ENCODE peak calls at places on chromosomes 12 and 14, in four cellular contexts. One of them, this sample, is unnamed.

GRCh38 chr12:5497329-5498058 is 65.6 kb downstream of the NTF3 start:
- DNase-seq in fibroblast of lung: no peak
- DNase-seq in aorta: no peak
- DNase-seq in stomach: no peak
- DNase-seq in this sample: no peak

GRCh38 chr12:70686299-70686698 is 49.1 kb upstream of the PTPRB start:
- DNase-seq in stomach: no peak
- DNase-seq in aorta: no peak
- DNase-seq in fibroblast of lung: no peak
- DNase-seq in this sample: no peak

GRCh38 chr14:63551338-63551737 is 8.2 kb upstream of the PPP2R5E start:
- DNase-seq in aorta: no peak
- DNase-seq in fibroblast of lung: no peak
- DNase-seq in stomach: no peak
- DNase-seq in this sample: no peak

GRCh38 chr12:89966495-89967240 is 258.0 kb upstream of the ATP2B1 start:
- DNase-seq in aorta: no peak
- DNase-seq in stomach: no peak
- DNase-seq in fibroblast of lung: no peak
- DNase-seq in this sample: no peak

GRCh38 chr12:38162013-38162412 is 154.6 kb upstream of the ALG10B start:
- DNase-seq in stomach: no peak
- DNase-seq in fibroblast of lung: no peak
- DNase-seq in aorta: peak; percentile 48
- DNase-seq in this sample: no peak

GRCh38 chr12:9961106-9961505 is 10.1 kb upstream of the CLEC12A start:
- DNase-seq in aorta: no peak
- DNase-seq in fibroblast of lung: no peak
- DNase-seq in stomach: no peak
- DNase-seq in this sample: no peak

GRCh38 chr12:88925370-88925915 is 345.2 kb upstream of the KITLG start:
- DNase-seq in stomach: no peak
- DNase-seq in fibroblast of lung: peak; percentile 34
- DNase-seq in aorta: no peak
- DNase-seq in this sample: no peak

GRCh38 chr12:2431810-2432209 is 363.0 kb upstream of the FKBP4 start:
- DNase-seq in fibroblast of lung: no peak
- DNase-seq in stomach: no peak
- DNase-seq in aorta: no peak
- DNase-seq in this sample: no peak

DNA sequence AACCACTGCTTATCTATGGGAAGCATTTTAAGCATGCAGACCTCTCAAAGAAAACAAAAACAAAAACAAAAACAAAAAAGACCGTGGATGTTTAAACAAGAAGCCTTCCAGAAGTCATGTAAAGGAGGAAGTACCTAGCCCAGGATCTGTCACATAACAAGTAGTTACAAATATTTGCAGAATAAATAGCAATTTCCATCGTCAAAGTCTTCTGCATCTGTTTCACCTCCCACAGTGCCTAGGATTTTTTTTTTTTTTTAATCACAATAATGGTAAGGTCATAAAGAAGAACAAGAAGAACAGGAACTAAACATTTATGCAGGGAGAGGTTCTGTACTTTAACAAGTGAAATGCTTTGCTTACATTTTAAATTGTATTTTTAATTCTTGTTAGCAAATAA is 2.4 kb upstream of the STXBP6 start:
- DNase-seq in aorta: no peak
- DNase-seq in fibroblast of lung: no peak
- DNase-seq in stomach: no peak
- DNase-seq in this sample: no peak
- H3K27ac ChIP-seq in aorta: no peak overlapping the region
- H3K27ac ChIP-seq in fibroblast of lung: no peak overlapping the region
- H3K27ac ChIP-seq in stomach: peak overlapping the region; percentile 21
- H3K27ac ChIP-seq in this sample: no peak overlapping the region

GRCh38 chr12:130134563-130134915 is 27.7 kb upstream of the FZD10 start:
- DNase-seq in fibroblast of lung: no peak
- DNase-seq in aorta: no peak
- DNase-seq in stomach: no peak
- DNase-seq in this sample: no peak
- H3K27me3 ChIP-seq in fibroblast of lung: no peaks in the 10 kb centered on the region
- H3K27me3 ChIP-seq in aorta: no peaks in the 10 kb centered on the region
- H3K27me3 ChIP-seq in stomach: peaks cover 62% of the 10 kb centered on the region
- H3K27me3 ChIP-seq in this sample: no peaks in the 10 kb centered on the region

GRCh38 chr12:123723765-123724164 is 11.6 kb downstream of the ATP6V0A2 start:
- DNase-seq in fibroblast of lung: no peak
- DNase-seq in stomach: no peak
- DNase-seq in aorta: no peak
- DNase-seq in this sample: no peak
- H3K4me1 ChIP-seq in fibroblast of lung: no peaks in the 10 kb centered on the region
- H3K4me1 ChIP-seq in stomach: peaks cover 11% of the 10 kb centered on the region
- H3K4me1 ChIP-seq in aorta: no peaks in the 10 kb centered on the region
- H3K4me1 ChIP-seq in this sample: peaks cover 6% of the 10 kb centered on the region

GRCh38 chr12:117513353-117513752 is 151.9 kb upstream of the NOS1 start:
- DNase-seq in fibroblast of lung: no peak
- DNase-seq in stomach: peak; percentile 65
- DNase-seq in aorta: no peak
- DNase-seq in this sample: no peak
- H3K27ac ChIP-seq in fibroblast of lung: no peak overlapping the region
- H3K27ac ChIP-seq in stomach: no peak overlapping the region
- H3K27ac ChIP-seq in aorta: no peak overlapping the region
- H3K27ac ChIP-seq in this sample: no peak overlapping the region

GRCh38 chr14:87866116-87866515 is 126.9 kb downstream of the GALC start:
- DNase-seq in stomach: no peak
- DNase-seq in fibroblast of lung: no peak
- DNase-seq in aorta: no peak
- DNase-seq in this sample: no peak
- H3K27me3 ChIP-seq in stomach: no peaks in the 10 kb centered on the region
- H3K27me3 ChIP-seq in fibroblast of lung: no peaks in the 10 kb centered on the region
- H3K27me3 ChIP-seq in aorta: no peaks in the 10 kb centered on the region
- H3K27me3 ChIP-seq in this sample: no peaks in the 10 kb centered on the region

GRCh38 chr12:122837306-122838265 is 2.3 kb downstream of the HIP1R start:
- DNase-seq in fibroblast of lung: no peak
- DNase-seq in stomach: peak; percentile 76
- DNase-seq in aorta: peak; percentile 57
- DNase-seq in this sample: no peak

GRCh38 chr12:122835693-122836026 is 403 bp downstream of the HIP1R start:
- DNase-seq in aorta: peak; percentile 77
- DNase-seq in stomach: no peak
- DNase-seq in fibroblast of lung: no peak
- DNase-seq in this sample: peak; percentile 24

GRCh38 chr12:122834229-122834920 is 882 bp upstream of the HIP1R start:
- DNase-seq in aorta: peak; percentile 82
- DNase-seq in stomach: peak; percentile 64
- DNase-seq in fibroblast of lung: peak; percentile 80
- DNase-seq in this sample: no peak

GRCh38 chr12:122834921-122835692 is at the start of gene HIP1R:
- DNase-seq in aorta: peak; percentile 81
- DNase-seq in fibroblast of lung: peak; percentile 66
- DNase-seq in stomach: peak; percentile 64
- DNase-seq in this sample: peak; percentile 49

DNA sequence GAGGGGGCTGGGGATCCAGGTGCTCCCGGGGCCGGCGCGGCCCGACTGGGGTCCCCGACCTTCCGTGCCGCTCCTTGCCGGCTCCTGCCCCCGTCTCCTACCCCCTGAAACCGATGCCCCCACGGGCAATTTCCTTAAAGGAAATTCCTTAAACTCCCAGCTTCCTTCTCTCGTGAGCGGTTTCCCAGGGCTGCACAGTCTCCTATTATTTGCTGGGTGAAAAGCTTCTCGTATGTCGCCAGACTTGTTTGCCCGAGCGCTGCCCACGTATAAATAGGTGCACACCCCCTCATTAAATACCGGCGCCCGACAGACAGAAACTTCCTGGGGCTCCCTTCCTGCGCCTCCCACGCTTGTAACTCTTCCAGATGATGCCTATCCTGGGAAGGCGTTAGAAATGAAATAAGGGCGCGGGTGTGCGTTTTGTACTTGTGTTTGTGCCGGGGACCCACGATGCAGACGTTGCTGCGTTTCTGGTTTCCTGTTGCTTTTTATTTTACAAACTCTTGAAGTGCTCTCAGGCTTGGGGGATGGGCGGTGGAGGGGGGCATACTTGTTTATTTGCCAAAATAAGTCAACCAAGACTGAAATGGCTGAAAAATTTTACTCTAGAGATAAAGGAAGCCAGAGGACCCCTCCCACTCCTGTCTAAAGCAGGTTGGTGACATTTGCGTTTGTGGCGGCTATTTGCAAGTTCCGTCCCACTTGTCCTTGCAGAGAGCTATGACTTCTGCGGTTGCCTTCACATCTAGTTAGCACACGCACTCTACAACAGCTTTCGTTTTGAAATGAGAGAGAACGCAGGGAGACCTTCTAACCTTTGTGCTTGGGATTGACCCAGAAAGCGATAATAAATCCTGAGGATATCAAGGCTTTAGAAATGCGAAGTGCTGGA is 1.0 kb downstream of the HIP1R start:
- DNase-seq in aorta: peak; percentile 70
- DNase-seq in stomach: peak; percentile 78
- DNase-seq in fibroblast of lung: peak; percentile 48
- DNase-seq in this sample: peak; percentile 80
- H3K4me1 ChIP-seq in aorta: no peaks in the 10 kb centered on the region
- H3K4me1 ChIP-seq in stomach: peaks cover 50% of the 10 kb centered on the region
- H3K4me1 ChIP-seq in fibroblast of lung: peaks cover 12% of the 10 kb centered on the region
- H3K4me1 ChIP-seq in this sample: peaks cover 20% of the 10 kb centered on the region

GRCh38 chr12:79370021-79370420 is 320.7 kb downstream of the PAWR start:
- DNase-seq in fibroblast of lung: no peak
- DNase-seq in aorta: no peak
- DNase-seq in stomach: no peak
- DNase-seq in this sample: no peak
- H3K27ac ChIP-seq in fibroblast of lung: no peak overlapping the region
- H3K27ac ChIP-seq in aorta: no peak overlapping the region
- H3K27ac ChIP-seq in stomach: no peak overlapping the region
- H3K27ac ChIP-seq in this sample: no peak overlapping the region

DNA sequence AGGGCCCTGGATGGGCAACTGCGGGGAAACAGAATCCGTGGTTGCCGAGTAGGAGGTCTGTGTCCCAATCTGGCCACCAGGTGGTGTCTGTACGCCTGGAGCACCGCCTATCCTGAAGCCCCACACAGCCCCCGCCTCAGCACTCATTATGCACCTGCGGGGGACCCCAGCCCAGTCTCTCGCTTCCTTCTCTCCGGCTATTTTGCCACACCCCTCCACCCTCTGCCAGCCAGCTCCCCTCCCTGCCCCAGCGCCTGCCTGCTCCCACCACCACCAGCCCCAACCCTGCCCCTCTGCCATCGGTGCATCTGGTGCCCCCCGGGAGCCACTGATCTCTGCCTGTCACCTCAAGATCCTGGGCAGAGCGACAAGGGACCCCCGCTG is 2.2 kb upstream of the NXPH4 start:
- DNase-seq in aorta: peak; percentile 89
- DNase-seq in stomach: peak; percentile 69
- DNase-seq in fibroblast of lung: peak; percentile 54
- DNase-seq in this sample: peak; percentile 60
- H3K27me3 ChIP-seq in aorta: no peaks in the 10 kb centered on the region
- H3K27me3 ChIP-seq in stomach: peaks cover 60% of the 10 kb centered on the region
- H3K27me3 ChIP-seq in fibroblast of lung: peaks cover 28% of the 10 kb centered on the region
- H3K27me3 ChIP-seq in this sample: peaks cover 34% of the 10 kb centered on the region

GRCh38 chr12:51342416-51342815 is 4.1 kb downstream of the CELA1 start:
- DNase-seq in fibroblast of lung: no peak
- DNase-seq in stomach: no peak
- DNase-seq in aorta: no peak
- DNase-seq in this sample: no peak
- H3K4me1 ChIP-seq in fibroblast of lung: peaks cover 2% of the 10 kb centered on the region
- H3K4me1 ChIP-seq in stomach: no peaks in the 10 kb centered on the region
- H3K4me1 ChIP-seq in aorta: no peaks in the 10 kb centered on the region
- H3K4me1 ChIP-seq in this sample: peaks cover 8% of the 10 kb centered on the region

GRCh38 chr12:6851153-6851920 is at the start of gene CDCA3:
- DNase-seq in fibroblast of lung: peak; percentile 99
- DNase-seq in aorta: peak; percentile 95
- DNase-seq in stomach: peak; percentile 98
- DNase-seq in this sample: peak; percentile 93

GRCh38 chr12:6849427-6849826 is 1.7 kb downstream of the CDCA3 start:
- DNase-seq in stomach: no peak
- DNase-seq in fibroblast of lung: no peak
- DNase-seq in aorta: no peak
- DNase-seq in this sample: no peak

GRCh38 chr12:6851921-6852650 is at the start of gene USP5:
- DNase-seq in aorta: peak; percentile 99
- DNase-seq in fibroblast of lung: peak; percentile 100
- DNase-seq in stomach: peak; percentile 99
- DNase-seq in this sample: peak; percentile 100

GRCh38 chr12:6849976-6850560 is 1.0 kb downstream of the CDCA3 start:
- DNase-seq in aorta: no peak
- DNase-seq in stomach: no peak
- DNase-seq in fibroblast of lung: no peak
- DNase-seq in this sample: no peak

DNA sequence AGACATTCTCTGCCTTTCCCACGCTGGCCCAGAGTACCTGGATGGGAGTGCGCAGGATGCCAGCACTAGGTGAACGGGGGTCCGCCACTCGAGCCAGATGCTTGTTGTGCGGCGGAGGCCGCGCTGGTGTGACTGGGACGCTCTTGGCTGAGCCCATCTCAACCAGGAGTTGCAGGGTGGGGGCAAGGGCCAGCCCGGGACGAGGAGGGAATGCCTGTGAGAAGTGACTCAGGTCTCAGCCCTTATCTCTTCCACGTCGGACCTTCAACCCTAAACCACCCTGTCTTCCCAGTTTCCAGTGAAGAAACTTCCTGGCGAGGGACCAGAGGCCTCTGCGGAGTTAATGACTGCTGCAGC is 312 bp downstream of the CDCA3 start:
- DNase-seq in fibroblast of lung: no peak
- DNase-seq in aorta: peak; percentile 80
- DNase-seq in stomach: no peak
- DNase-seq in this sample: no peak
- H3K27ac ChIP-seq in fibroblast of lung: peak overlapping the region; percentile 22
- H3K27ac ChIP-seq in aorta: no peak overlapping the region
- H3K27ac ChIP-seq in stomach: peak overlapping the region; percentile 94
- H3K27ac ChIP-seq in this sample: peak overlapping the region; percentile 97

This sample was measured in CD4-positive, CD25-positive, alpha-beta regulatory T cell.